ENCODE peak calls at places on chromosome X, in four cellular contexts. Y, F, X and M are unnamed samples.

GRCh38 chrX:129359269-129359668 is 164.0 kb downstream of the SMARCA1 start:
- DNase-seq in Y (no peak), F (no peak), X (no peak), M (peak; percentile 5)

GRCh38 chrX:10579018-10579752 is 41.2 kb downstream of the MID1 start:
- DNase-seq in Y (no peak), F (no peak), X (no peak), M (peak; percentile 62)

GRCh38 chrX:17627026-17627425 is 110.3 kb upstream of the SCML1 start:
- DNase-seq in Y (no peak), F (no peak), X (no peak), M (no peak)

GRCh38 chrX:110699109-110699508 is 96.5 kb downstream of the CHRDL1 start:
- DNase-seq in Y (no peak), F (no peak), X (no peak), M (no peak)

GRCh38 chrX:100083146-100083715 is 326.8 kb downstream of the PCDH19 start:
- DNase-seq in Y (no peak), F (no peak), X (no peak), M (no peak)

GRCh38 chrX:68199062-68199848 is 234.0 kb downstream of the OPHN1 start:
- DNase-seq in Y (no peak), F (no peak), X (no peak), M (no peak)

GRCh38 chrX:47579537-47579936 is 2.7 kb upstream of the TIMP1 start:
- DNase-seq in Y (peak; percentile 30), F (no peak), X (no peak), M (no peak)

GRCh38 chrX:31232506-31232905 is 160.7 kb upstream of the FTHL17 start:
- DNase-seq in Y (no peak), F (no peak), X (no peak), M (no peak)

GRCh38 chrX:24760601-24761000 is 66.9 kb downstream of the POLA1 start:
- DNase-seq in Y (no peak), F (no peak), X (no peak), M (no peak)

GRCh38 chrX:15600745-15601144 is at the start of gene ACE2:
- DNase-seq in Y (no peak), F (no peak), X (no peak), M (no peak)
- TF ChIP-seq SP1 in Y (no peak), F (no peak), X (no peak), M (no peak)

DNA sequence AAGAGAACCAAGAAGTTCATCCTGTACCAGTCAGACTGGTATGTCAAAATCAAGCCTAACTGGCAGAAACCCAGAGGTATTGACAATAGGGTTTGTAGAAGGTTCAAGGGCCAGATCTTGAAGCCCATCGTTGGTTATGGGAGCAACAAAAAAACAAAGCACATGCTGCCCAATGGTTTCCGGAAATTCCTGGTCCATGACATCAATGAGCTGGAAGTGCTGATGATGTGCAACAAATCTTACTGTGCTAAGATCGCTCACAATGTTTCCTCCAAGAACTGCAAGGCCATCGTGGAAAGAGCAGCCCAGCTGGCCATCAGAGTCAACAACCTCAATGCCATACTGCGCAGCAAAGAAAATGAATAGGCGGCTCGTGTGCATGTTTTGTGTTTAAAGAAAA is 172.7 kb upstream of the MED14 start:
- DNase-seq in Y (no peak), F (no peak), X (no peak), M (no peak)
- TF ChIP-seq TAF1 in Y (no peak), F (no peak), X (no peak), M (no peak)

GRCh38 chrX:23304881-23305280 is 29.8 kb upstream of the PTCHD1 start:
- DNase-seq in Y (no peak), F (no peak), X (no peak), M (no peak)
- TF ChIP-seq YY1 in Y (no peak), F (no peak), X (no peak), M (no peak)

GRCh38 chrX:106802388-106803275 is at the start of gene TBC1D8B:
- DNase-seq in Y (peak; percentile 56), F (peak; percentile 39), X (peak; percentile 50), M (peak; percentile 89)
- TF ChIP-seq SP1 in Y (no peak), F (no peak), X (no peak), M (no peak)

GRCh38 chrX:102840871-102841705 is 96.0 kb upstream of the RAB40AL start:
- DNase-seq in Y (peak; percentile 71), F (no peak), X (no peak), M (no peak)

GRCh38 chrX:102846544-102847236 is 90.4 kb upstream of the RAB40AL start:
- DNase-seq in Y (no peak), F (no peak), X (no peak), M (no peak)

GRCh38 chrX:102837843-102838242 is 99.2 kb upstream of the RAB40AL start:
- DNase-seq in Y (no peak), F (no peak), X (no peak), M (no peak)

GRCh38 chrX:102845020-102845419 is 92.1 kb upstream of the RAB40AL start:
- DNase-seq in Y (no peak), F (no peak), X (no peak), M (no peak)

DNA sequence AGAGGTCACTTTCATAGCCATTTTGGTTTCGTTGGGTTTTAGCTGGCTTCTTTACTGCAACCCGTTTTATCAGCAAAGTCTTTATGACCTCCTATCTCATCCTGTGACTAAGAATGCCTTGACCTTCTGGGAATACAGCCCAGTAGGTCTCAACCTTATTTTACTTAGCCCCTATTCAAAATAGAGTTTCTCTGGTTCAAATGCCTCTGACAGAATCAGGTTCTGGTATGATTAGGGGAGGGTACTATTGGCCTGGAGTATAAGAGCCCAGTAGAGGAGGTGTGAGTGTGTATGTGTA is 95.4 kb upstream of the RAB40AL start:
- DNase-seq in Y (no peak), F (no peak), X (no peak), M (no peak)
- TF ChIP-seq TAF1 in Y (no peak), F (no peak), X (no peak), M (no peak)

GRCh38 chrX:115625577-115626301 is 64.8 kb downstream of the PLS3 start:
- DNase-seq in Y (no peak), F (no peak), X (no peak), M (no peak)
- TF ChIP-seq YY1 in Y (no peak), F (no peak), X (no peak), M (no peak)

DNA sequence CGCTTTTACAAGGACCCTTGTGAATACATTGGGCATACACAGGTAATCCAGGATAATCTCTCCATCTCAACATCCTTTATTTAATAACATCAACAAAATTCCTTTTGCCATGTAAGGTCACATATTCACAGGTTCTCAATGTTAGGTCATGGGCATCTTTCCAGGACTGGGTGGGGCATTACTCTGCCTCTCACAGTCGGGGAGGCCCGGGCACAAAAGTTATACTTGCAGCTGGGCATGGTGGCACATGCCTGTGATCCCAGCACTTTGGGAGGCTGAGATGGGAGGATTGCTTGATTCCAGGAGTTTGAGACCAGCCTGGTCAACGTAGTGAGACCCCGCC is 93.7 kb upstream of the AP1S2 start:
- DNase-seq in Y (no peak), F (no peak), X (no peak), M (no peak)
- TF ChIP-seq SP1 in Y (no peak), F (no peak), X (no peak), M (no peak)

DNA sequence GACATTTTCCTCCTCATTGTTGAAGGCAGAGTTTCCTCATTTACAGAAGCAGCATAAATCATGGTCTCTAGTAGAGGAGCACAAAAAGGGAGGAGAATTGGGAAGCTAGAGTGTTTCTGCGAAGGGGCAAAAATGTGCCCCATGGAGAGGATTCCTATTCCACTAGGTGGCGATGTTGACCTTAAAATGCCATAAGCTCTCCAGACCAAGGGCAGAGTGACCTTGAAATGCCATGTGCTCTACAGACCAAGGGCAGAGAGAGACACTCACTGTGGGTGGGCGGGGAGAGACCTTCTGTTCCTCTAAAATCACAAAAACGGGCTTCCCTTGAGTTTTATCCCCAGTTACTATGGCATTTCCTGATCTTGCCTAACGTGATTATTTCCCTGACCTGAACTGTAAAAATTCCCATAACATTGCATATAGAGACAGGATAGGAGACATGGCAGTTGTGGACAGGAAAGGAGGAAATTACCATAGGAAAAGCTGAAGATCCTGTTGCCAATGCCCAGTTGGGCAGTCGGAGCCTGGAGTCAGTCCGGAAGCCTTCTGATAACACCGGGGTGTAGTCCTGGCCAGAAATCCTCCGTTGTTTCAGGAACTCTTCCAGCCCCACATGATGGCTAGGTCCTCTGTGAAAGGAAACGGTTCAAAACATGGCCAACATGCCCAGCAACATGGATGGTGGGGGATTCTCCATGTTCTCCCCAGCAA is 567.7 kb downstream of the MAGEB5 start:
- DNase-seq in Y (peak; percentile 48), F (peak; percentile 17), X (no peak), M (peak; percentile 65)
- TF ChIP-seq TAF1 in Y (no peak), F (no peak), X (no peak), M (no peak)

GRCh38 chrX:87961471-87961870 is 443.9 kb downstream of the KLHL4 start:
- DNase-seq in Y (no peak), F (no peak), X (no peak), M (no peak)
- TF ChIP-seq YY1 in Y (no peak), F (no peak), X (no peak), M (no peak)